ENCODE peak calls at places on chromosomes 12 and 14, in five cellular contexts. K, Z, W, S and L are unnamed samples.

GRCh38 chr12:127025545-127025944 is 1241.4 kb upstream of the TMEM132C start:
- DNase-seq in K (no peak), Z (no peak), W (no peak), S (no peak), L (no peak)

GRCh38 chr12:128471491-128471890 is 204.5 kb downstream of the TMEM132C start:
- DNase-seq in K (no peak), Z (no peak), W (no peak), S (no peak), L (no peak)

GRCh38 chr12:41684997-41685396 is 459.7 kb downstream of the GXYLT1 start:
- DNase-seq in K (no peak), Z (no peak), W (no peak), S (no peak), L (no peak)

GRCh38 chr14:71190691-71191090 is 283.4 kb downstream of the PCNX1 start:
- DNase-seq in K (no peak), Z (no peak), W (no peak), S (no peak), L (no peak)

GRCh38 chr12:115108129-115109100 is 424.4 kb upstream of the TBX3 start:
- DNase-seq in K (no peak), Z (no peak), W (no peak), S (no peak), L (no peak)

GRCh38 chr14:63918411-63918810 is 65.6 kb downstream of the SYNE2 start:
- DNase-seq in K (no peak), Z (no peak), W (no peak), S (no peak), L (no peak)

GRCh38 chr14:81565441-81566290 is 32.0 kb upstream of the SEL1L start:
- DNase-seq in K (no peak), Z (no peak), W (no peak), S (no peak), L (no peak)

GRCh38 chr12:64187370-64187769 is 34.7 kb downstream of the KICS2 start:
- DNase-seq in K (no peak), Z (no peak), W (no peak), S (no peak), L (no peak)

GRCh38 chr12:114926341-114926740 is 242.4 kb upstream of the TBX3 start:
- DNase-seq in K (no peak), Z (no peak), W (no peak), S (no peak), L (no peak)

GRCh38 chr14:49849213-49849847 is 3.3 kb downstream of the NEMF start:
- DNase-seq in K (no peak), Z (no peak), W (no peak), S (no peak), L (no peak)

GRCh38 chr12:110222027-110222426 is 59.0 kb upstream of the ATP2A2 start:
- DNase-seq in K (no peak), Z (no peak), W (no peak), S (no peak), L (no peak)
- H3K27ac ChIP-seq in K (peak), Z (no peak), W (peak), S (peak), L (peak)

GRCh38 chr14:105397350-105397931 is 897 bp upstream of the TEX22 start:
- DNase-seq in K (peak), Z (no peak), W (no peak), S (no peak), L (no peak)

GRCh38 chr14:105394714-105395537 is 3.4 kb upstream of the TEX22 start:
- DNase-seq in K (no peak), Z (no peak), W (no peak), S (peak), L (no peak)

GRCh38 chr14:105398044-105398725 is at the start of gene TEX22:
- DNase-seq in K (peak), Z (peak), W (peak), S (no peak), L (peak)

GRCh38 chr14:105393151-105393550 is 5.2 kb upstream of the TEX22 start:
- DNase-seq in K (no peak), Z (no peak), W (no peak), S (peak), L (no peak)

GRCh38 chr14:105395538-105395854 is 2.8 kb upstream of the TEX22 start:
- DNase-seq in K (no peak), Z (no peak), W (no peak), S (no peak), L (no peak)
- H3K27ac ChIP-seq in K (no peak), Z (no peak), W (no peak), S (no peak), L (no peak)

GRCh38 chr14:68284834-68285233 is 465.3 kb downstream of the RAD51B start:
- DNase-seq in K (no peak), Z (no peak), W (no peak), S (no peak), L (no peak)
- H3K27ac ChIP-seq in K (peak), Z (peak), W (peak), S (no peak), L (peak)

GRCh38 chr14:51008416-51008815 is 64.1 kb upstream of the PYGL start:
- DNase-seq in K (no peak), Z (no peak), W (no peak), S (no peak), L (no peak)

GRCh38 chr14:51014625-51015024 is 70.3 kb upstream of the PYGL start:
- DNase-seq in K (no peak), Z (no peak), W (no peak), S (no peak), L (no peak)

GRCh38 chr14:51018521-51018920 is 74.2 kb upstream of the PYGL start:
- DNase-seq in K (no peak), Z (no peak), W (no peak), S (no peak), L (no peak)

GRCh38 chr14:51019089-51019488 is 74.8 kb upstream of the PYGL start:
- DNase-seq in K (no peak), Z (no peak), W (no peak), S (no peak), L (no peak)

GRCh38 chr14:51014086-51014485 is 69.8 kb upstream of the PYGL start:
- DNase-seq in K (peak), Z (no peak), W (peak), S (no peak), L (peak)
- H3K27ac ChIP-seq in K (no peak), Z (no peak), W (no peak), S (no peak), L (no peak)